ENCODE peak calls at places on chromosome X, in eight cellular contexts. One of them, this sample, is unnamed. For H3K4me1, the result is how much of the 10 kb centered on the place peaks cover.

GRCh38 chrX:45208121-45208856 is 7.6 kb upstream of the DIPK2B start:
- DNase-seq in GM23338: peak
- DNase-seq in RWPE2: no peak
- DNase-seq in A673: no peak
- DNase-seq in esophagus squamous epithelium: no peak
- DNase-seq in prostate gland: no peak
- DNase-seq in neural progenitor cell: no peak
- DNase-seq in CD4-positive, alpha-beta memory T cell: no peak
- DNase-seq in this sample: no peak

GRCh38 chrX:16842684-16843083 is 27.5 kb downstream of the RBBP7 start:
- DNase-seq in GM23338: no peak
- DNase-seq in CD4-positive, alpha-beta memory T cell: no peak
- DNase-seq in RWPE2: no peak
- DNase-seq in A673: no peak
- DNase-seq in prostate gland: no peak
- DNase-seq in esophagus squamous epithelium: no peak
- DNase-seq in neural progenitor cell: no peak
- DNase-seq in this sample: no peak

GRCh38 chrX:45449982-45450381 is 249.3 kb upstream of the DIPK2B start:
- DNase-seq in A673: no peak
- DNase-seq in prostate gland: peak
- DNase-seq in GM23338: no peak
- DNase-seq in CD4-positive, alpha-beta memory T cell: no peak
- DNase-seq in neural progenitor cell: no peak
- DNase-seq in RWPE2: no peak
- DNase-seq in esophagus squamous epithelium: no peak
- DNase-seq in this sample: no peak

GRCh38 chrX:67624324-67624723 is 80.5 kb downstream of the AR start:
- DNase-seq in A673: no peak
- DNase-seq in neural progenitor cell: no peak
- DNase-seq in GM23338: no peak
- DNase-seq in CD4-positive, alpha-beta memory T cell: no peak
- DNase-seq in esophagus squamous epithelium: no peak
- DNase-seq in RWPE2: no peak
- DNase-seq in prostate gland: no peak
- DNase-seq in this sample: no peak

GRCh38 chrX:103782640-103783039 is 6.0 kb downstream of the PLP1 start:
- DNase-seq in neural progenitor cell: peak
- DNase-seq in A673: no peak
- DNase-seq in RWPE2: no peak
- DNase-seq in CD4-positive, alpha-beta memory T cell: no peak
- DNase-seq in esophagus squamous epithelium: no peak
- DNase-seq in prostate gland: no peak
- DNase-seq in GM23338: no peak
- DNase-seq in this sample: no peak

GRCh38 chrX:110142096-110142495 is 139.2 kb downstream of the TMEM164 start:
- DNase-seq in GM23338: no peak
- DNase-seq in CD4-positive, alpha-beta memory T cell: no peak
- DNase-seq in esophagus squamous epithelium: no peak
- DNase-seq in neural progenitor cell: no peak
- DNase-seq in A673: no peak
- DNase-seq in RWPE2: peak
- DNase-seq in prostate gland: peak
- DNase-seq in this sample: no peak

GRCh38 chrX:119325456-119325855 is 73.7 kb upstream of the SLC25A43 start:
- DNase-seq in prostate gland: no peak
- DNase-seq in CD4-positive, alpha-beta memory T cell: no peak
- DNase-seq in A673: no peak
- DNase-seq in RWPE2: no peak
- DNase-seq in neural progenitor cell: no peak
- DNase-seq in GM23338: no peak
- DNase-seq in esophagus squamous epithelium: no peak
- DNase-seq in this sample: no peak

GRCh38 chrX:18973527-18974192 is 10.3 kb downstream of the PHKA2 start:
- DNase-seq in RWPE2: no peak
- DNase-seq in esophagus squamous epithelium: no peak
- DNase-seq in neural progenitor cell: peak
- DNase-seq in A673: peak
- DNase-seq in CD4-positive, alpha-beta memory T cell: no peak
- DNase-seq in GM23338: no peak
- DNase-seq in prostate gland: no peak
- DNase-seq in this sample: no peak

GRCh38 chrX:114584434-114584943 is 603 bp downstream of the HTR2C start:
- DNase-seq in A673: no peak
- DNase-seq in RWPE2: no peak
- DNase-seq in esophagus squamous epithelium: no peak
- DNase-seq in prostate gland: no peak
- DNase-seq in neural progenitor cell: peak
- DNase-seq in GM23338: peak
- DNase-seq in CD4-positive, alpha-beta memory T cell: no peak
- DNase-seq in this sample: no peak

GRCh38 chrX:31589503-31589902 is 517.7 kb upstream of the FTHL17 start:
- DNase-seq in neural progenitor cell: no peak
- DNase-seq in prostate gland: no peak
- DNase-seq in CD4-positive, alpha-beta memory T cell: no peak
- DNase-seq in A673: no peak
- DNase-seq in RWPE2: no peak
- DNase-seq in esophagus squamous epithelium: no peak
- DNase-seq in GM23338: no peak
- DNase-seq in this sample: no peak

GRCh38 chrX:27445438-27445837 is 17.7 kb downstream of the PPP4R3C start:
- DNase-seq in GM23338: no peak
- DNase-seq in esophagus squamous epithelium: no peak
- DNase-seq in RWPE2: no peak
- DNase-seq in CD4-positive, alpha-beta memory T cell: no peak
- DNase-seq in neural progenitor cell: no peak
- DNase-seq in A673: no peak
- DNase-seq in prostate gland: no peak
- DNase-seq in this sample: no peak

GRCh38 chrX:97639526-97639925 is 755.8 kb downstream of the RPA4 start:
- DNase-seq in esophagus squamous epithelium: no peak
- DNase-seq in A673: no peak
- DNase-seq in neural progenitor cell: peak
- DNase-seq in RWPE2: no peak
- DNase-seq in GM23338: peak
- DNase-seq in prostate gland: no peak
- DNase-seq in CD4-positive, alpha-beta memory T cell: no peak
- DNase-seq in this sample: no peak

GRCh38 chrX:37922926-37923325 is 75.6 kb upstream of the DYNLT3 start:
- DNase-seq in A673: no peak
- DNase-seq in prostate gland: no peak
- DNase-seq in RWPE2: no peak
- DNase-seq in GM23338: no peak
- DNase-seq in neural progenitor cell: no peak
- DNase-seq in esophagus squamous epithelium: no peak
- DNase-seq in CD4-positive, alpha-beta memory T cell: no peak
- DNase-seq in this sample: no peak

GRCh38 chrX:51332188-51332942 is at the start of gene NUDT10:
- DNase-seq in esophagus squamous epithelium: no peak
- DNase-seq in CD4-positive, alpha-beta memory T cell: no peak
- DNase-seq in prostate gland: peak
- DNase-seq in A673: peak
- DNase-seq in neural progenitor cell: peak
- DNase-seq in RWPE2: peak
- DNase-seq in GM23338: peak
- DNase-seq in this sample: no peak

GRCh38 chrX:51336584-51336983 is 4.0 kb downstream of the NUDT10 start:
- DNase-seq in GM23338: peak
- DNase-seq in esophagus squamous epithelium: no peak
- DNase-seq in A673: peak
- DNase-seq in neural progenitor cell: peak
- DNase-seq in prostate gland: peak
- DNase-seq in CD4-positive, alpha-beta memory T cell: peak
- DNase-seq in RWPE2: no peak
- DNase-seq in this sample: no peak

DNA sequence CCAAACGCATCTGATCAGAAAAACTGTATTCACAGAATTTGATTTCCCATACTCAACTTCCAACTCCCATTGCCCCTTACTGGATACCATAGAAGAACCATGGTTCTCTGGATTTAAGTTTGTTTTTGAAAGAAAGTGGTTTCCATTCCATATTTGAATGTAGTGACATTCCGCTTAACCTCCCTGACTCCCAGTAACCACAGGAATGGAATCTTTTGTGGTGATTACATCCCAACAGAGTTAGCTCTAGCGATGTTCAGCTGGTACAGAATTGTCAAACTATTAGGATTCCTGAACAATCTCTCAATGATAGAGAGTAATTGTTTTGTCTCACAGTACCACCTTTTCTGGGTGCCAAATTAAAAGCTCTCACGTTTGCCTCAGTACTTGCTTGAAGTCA is 1.7 kb downstream of the NUDT10 start:
- DNase-seq in RWPE2: no peak
- DNase-seq in prostate gland: no peak
- DNase-seq in CD4-positive, alpha-beta memory T cell: no peak
- DNase-seq in A673: no peak
- DNase-seq in GM23338: no peak
- DNase-seq in esophagus squamous epithelium: no peak
- DNase-seq in neural progenitor cell: no peak
- DNase-seq in this sample: no peak
- H3K27ac ChIP-seq in RWPE2: no peak
- H3K27ac ChIP-seq in prostate gland: no peak
- H3K27ac ChIP-seq in CD4-positive, alpha-beta memory T cell: no peak
- H3K27ac ChIP-seq in A673: no peak
- H3K27ac ChIP-seq in GM23338: no peak
- H3K27ac ChIP-seq in esophagus squamous epithelium: no peak
- H3K27ac ChIP-seq in neural progenitor cell: no peak
- H3K27ac ChIP-seq in this sample: no peak

DNA sequence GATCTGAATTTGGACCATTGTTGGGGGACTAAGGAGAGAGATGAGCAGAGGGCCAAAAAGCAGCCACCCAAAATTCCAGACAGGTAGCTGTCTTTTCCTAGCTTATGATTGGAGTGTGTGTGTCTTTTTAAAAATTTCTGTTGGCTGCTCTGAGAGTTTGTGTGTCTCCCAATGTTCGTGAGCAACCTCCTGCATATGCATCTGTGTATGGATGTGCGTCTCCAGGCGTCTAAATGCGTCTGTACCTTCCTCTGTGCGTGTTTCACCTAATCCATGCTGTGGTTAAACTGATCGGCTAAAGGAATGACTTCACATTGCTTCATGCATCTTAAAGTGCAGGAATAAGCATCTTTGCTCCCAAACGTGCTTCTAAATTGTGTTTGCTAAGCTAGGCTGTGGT is 65.5 kb upstream of the LAS1L start:
- DNase-seq in neural progenitor cell: no peak
- DNase-seq in GM23338: no peak
- DNase-seq in CD4-positive, alpha-beta memory T cell: no peak
- DNase-seq in esophagus squamous epithelium: no peak
- DNase-seq in A673: no peak
- DNase-seq in RWPE2: no peak
- DNase-seq in prostate gland: no peak
- DNase-seq in this sample: no peak
- H3K4me1 ChIP-seq in neural progenitor cell: under half
- H3K4me1 ChIP-seq in GM23338: under half
- H3K4me1 ChIP-seq in CD4-positive, alpha-beta memory T cell: half or more
- H3K4me1 ChIP-seq in esophagus squamous epithelium: under half
- H3K4me1 ChIP-seq in A673: under half
- H3K4me1 ChIP-seq in RWPE2: under half
- H3K4me1 ChIP-seq in prostate gland: under half
- H3K4me1 ChIP-seq in this sample: under half

DNA sequence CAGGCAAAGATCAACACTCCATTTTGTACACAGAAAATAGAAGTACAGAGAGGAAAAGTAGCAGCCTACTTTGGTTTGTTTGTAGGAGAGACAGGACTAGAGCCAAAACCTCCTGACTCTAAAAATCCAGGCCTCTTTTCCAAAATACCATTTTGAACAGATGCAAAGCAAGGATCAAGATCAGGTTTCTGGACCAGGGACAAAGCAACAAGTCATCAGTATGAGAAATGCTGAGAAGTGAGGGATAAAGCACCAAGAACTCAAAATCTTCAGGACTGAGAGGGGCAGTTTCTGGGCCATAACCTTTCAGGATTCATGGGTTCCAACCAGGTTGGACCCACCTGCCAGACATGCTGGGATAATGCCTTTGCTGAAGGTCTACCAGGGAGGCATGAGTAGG is 36.6 kb upstream of the MBTPS2 start:
- DNase-seq in neural progenitor cell: no peak
- DNase-seq in CD4-positive, alpha-beta memory T cell: no peak
- DNase-seq in GM23338: no peak
- DNase-seq in prostate gland: no peak
- DNase-seq in esophagus squamous epithelium: no peak
- DNase-seq in A673: no peak
- DNase-seq in RWPE2: no peak
- DNase-seq in this sample: no peak
- H3K27ac ChIP-seq in neural progenitor cell: no peak
- H3K27ac ChIP-seq in CD4-positive, alpha-beta memory T cell: no peak
- H3K27ac ChIP-seq in GM23338: no peak
- H3K27ac ChIP-seq in prostate gland: no peak
- H3K27ac ChIP-seq in esophagus squamous epithelium: no peak
- H3K27ac ChIP-seq in A673: no peak
- H3K27ac ChIP-seq in RWPE2: no peak
- H3K27ac ChIP-seq in this sample: no peak

DNA sequence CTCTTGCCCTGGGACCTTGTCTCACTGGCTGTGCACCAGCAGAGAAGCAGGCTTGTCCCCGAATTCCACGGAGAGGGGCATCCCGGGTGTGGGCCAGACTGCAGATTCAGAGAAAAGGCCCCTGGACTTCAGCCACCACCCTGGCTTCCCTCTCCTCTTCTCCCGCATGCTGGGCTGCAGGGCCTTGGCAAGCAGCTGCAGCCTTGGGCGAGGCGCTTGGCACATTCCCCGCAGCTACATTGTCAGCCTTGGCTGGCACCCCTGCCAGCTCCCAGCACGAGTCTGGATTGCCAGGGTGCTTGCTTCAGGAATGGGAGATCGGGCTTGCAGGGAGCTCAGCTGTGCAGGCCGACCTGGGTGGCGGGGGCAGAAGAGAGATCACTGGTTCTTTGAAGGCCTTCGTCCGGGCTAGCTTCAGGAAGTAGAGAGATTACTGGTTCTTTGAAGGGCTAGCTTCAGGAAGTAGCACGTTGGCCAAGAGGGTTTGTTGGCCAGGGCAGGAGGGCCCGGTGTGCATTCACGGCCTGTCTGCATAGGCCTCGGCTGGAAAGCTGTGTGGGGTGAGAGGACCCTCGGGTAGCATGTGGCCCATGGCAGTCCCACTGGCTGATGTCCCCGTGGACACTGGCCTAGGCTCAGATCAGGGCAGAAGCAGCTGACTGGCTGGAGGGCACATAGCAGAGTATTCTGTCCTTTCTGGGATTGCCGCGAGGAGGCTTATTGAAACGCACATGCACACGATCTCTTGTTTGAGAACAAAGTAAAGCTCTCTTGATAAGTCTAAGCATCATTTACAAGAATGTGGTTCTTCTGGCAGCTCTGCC is 2.7 kb downstream of the ABCD1 start:
- DNase-seq in GM23338: no peak
- DNase-seq in prostate gland: peak
- DNase-seq in CD4-positive, alpha-beta memory T cell: no peak
- DNase-seq in A673: no peak
- DNase-seq in neural progenitor cell: no peak
- DNase-seq in RWPE2: no peak
- DNase-seq in esophagus squamous epithelium: no peak
- DNase-seq in this sample: peak
- H3K4me1 ChIP-seq in GM23338: under half
- H3K4me1 ChIP-seq in prostate gland: under half
- H3K4me1 ChIP-seq in CD4-positive, alpha-beta memory T cell: under half
- H3K4me1 ChIP-seq in A673: under half
- H3K4me1 ChIP-seq in neural progenitor cell: under half
- H3K4me1 ChIP-seq in RWPE2: under half
- H3K4me1 ChIP-seq in esophagus squamous epithelium: under half
- H3K4me1 ChIP-seq in this sample: under half

GRCh38 chrX:150032742-150033141 is 94.5 kb upstream of the EOLA2 start:
- DNase-seq in CD4-positive, alpha-beta memory T cell: no peak
- DNase-seq in GM23338: no peak
- DNase-seq in A673: peak
- DNase-seq in prostate gland: no peak
- DNase-seq in RWPE2: no peak
- DNase-seq in neural progenitor cell: peak
- DNase-seq in esophagus squamous epithelium: no peak
- DNase-seq in this sample: no peak
- H3K27ac ChIP-seq in CD4-positive, alpha-beta memory T cell: no peak
- H3K27ac ChIP-seq in GM23338: no peak
- H3K27ac ChIP-seq in A673: no peak
- H3K27ac ChIP-seq in prostate gland: no peak
- H3K27ac ChIP-seq in RWPE2: no peak
- H3K27ac ChIP-seq in neural progenitor cell: peak
- H3K27ac ChIP-seq in esophagus squamous epithelium: no peak
- H3K27ac ChIP-seq in this sample: no peak